ENCODE peak calls at places on chromosome 1, in ten cellular contexts. G, L, V, U, C, B, O, I, Q and J are unnamed samples.

GRCh38 chr1:214414691-214415090 is 133.7 kb downstream of the SMYD2 start:
- DNase-seq in I (no peak), U (no peak), L (no peak), O (no peak), V (no peak), Q (no peak), G (no peak), C (no peak), B (no peak), J (no peak)

GRCh38 chr1:221169447-221169889 is 290.2 kb downstream of the HLX start:
- DNase-seq in O (no peak), V (peak; percentile 22), Q (no peak), L (no peak), I (no peak), B (no peak), U (no peak), C (peak; percentile 74), G (no peak), J (no peak)

GRCh38 chr1:163211667-163212066 is 9.0 kb upstream of the RGS5 start:
- DNase-seq in C (no peak), I (no peak), V (no peak), L (no peak), G (no peak), U (no peak), B (no peak), Q (no peak), O (no peak), J (no peak)

GRCh38 chr1:84297546-84298244 is 3.8 kb upstream of the SAMD13 start:
- DNase-seq in L (no peak), Q (no peak), G (no peak), C (no peak), B (no peak), V (no peak), I (no peak), U (no peak), O (no peak), J (no peak)

GRCh38 chr1:67680486-67680885 is 4.5 kb upstream of the GADD45A start:
- DNase-seq in U (no peak), B (no peak), I (no peak), Q (no peak), C (no peak), V (peak; percentile 45), L (no peak), G (no peak), O (no peak), J (no peak)

GRCh38 chr1:184755226-184756065 is 788 bp upstream of the EDEM3 start:
- DNase-seq in V (peak; percentile 52), B (no peak), U (no peak), L (no peak), C (peak; percentile 28), G (no peak), I (peak; percentile 11), Q (no peak), O (peak; percentile 27), J (no peak)

GRCh38 chr1:25197235-25197930 is 34.9 kb downstream of the SYF2 start:
- DNase-seq in G (peak; percentile 81), U (peak; percentile 55), L (no peak), O (no peak), V (no peak), B (no peak), C (no peak), I (no peak), Q (no peak), J (no peak)

GRCh38 chr1:44609412-44609767 is 64.9 kb downstream of the TMEM53 start:
- DNase-seq in Q (peak; percentile 68), G (peak; percentile 77), C (peak; percentile 45), V (peak; percentile 53), I (no peak), B (no peak), O (peak; percentile 89), L (peak; percentile 9), U (peak; percentile 51), J (peak; percentile 57)

DNA sequence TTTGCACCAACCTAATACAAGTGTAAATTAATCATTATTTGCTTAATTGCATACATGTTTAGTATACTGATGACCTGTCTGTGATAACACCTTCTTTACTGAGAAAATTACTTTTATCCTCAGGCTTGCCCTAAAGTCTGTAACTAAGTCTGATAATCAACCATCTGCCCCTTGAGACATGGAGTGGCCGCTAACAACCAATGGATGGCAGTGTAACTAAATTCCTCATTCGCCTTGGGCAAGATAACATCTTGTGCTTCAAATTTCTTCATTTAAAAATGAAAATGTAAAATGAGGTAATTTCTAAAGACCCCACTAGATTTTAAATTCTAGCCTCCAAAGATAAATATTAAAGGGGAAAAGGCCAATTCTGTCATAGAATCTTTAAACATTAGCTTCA is 85.1 kb downstream of the ENAH start:
- DNase-seq in B (no peak), G (no peak), I (no peak), V (no peak), U (no peak), Q (no peak), L (no peak), C (no peak), O (no peak), J (no peak)
- TF ChIP-seq CTCF in B (no peak), G (peak; percentile 9), I (no peak), V (no peak), U (no peak), Q (peak; percentile 55), L (no peak), C (peak; percentile 6), O (no peak), J (peak; percentile 25)

GRCh38 chr1:164774413-164774812 is 215.4 kb downstream of the PBX1 start:
- DNase-seq in U (no peak), V (no peak), I (no peak), L (no peak), Q (no peak), B (no peak), C (no peak), O (no peak), G (no peak), J (no peak)
- TF ChIP-seq CTCF in U (no peak), V (no peak), I (no peak), L (no peak), Q (peak; percentile 21), B (no peak), C (peak; percentile 6), O (no peak), G (no peak), J (no peak)

GRCh38 chr1:40625076-40625475 is 40.4 kb downstream of the RIMS3 start:
- DNase-seq in G (no peak), V (peak; percentile 45), I (no peak), B (no peak), O (peak; percentile 66), Q (peak; percentile 38), U (peak; percentile 76), C (no peak), L (no peak), J (no peak)
- TF ChIP-seq CTCF in G (no peak), V (peak; percentile 60), I (no peak), B (no peak), O (peak; percentile 22), Q (peak; percentile 29), U (peak; percentile 29), C (peak; percentile 26), L (no peak), J (no peak)

GRCh38 chr1:233362743-233363142 is 35.2 kb downstream of the MAP3K21 start:
- DNase-seq in I (no peak), U (no peak), Q (no peak), O (no peak), L (no peak), C (no peak), V (no peak), B (no peak), G (no peak), J (no peak)
- TF ChIP-seq CTCF in I (no peak), U (no peak), Q (no peak), O (no peak), L (no peak), C (no peak), V (no peak), B (no peak), G (no peak), J (no peak)

GRCh38 chr1:156464335-156464734 is 36.2 kb downstream of the MEF2D start:
- DNase-seq in O (no peak), Q (no peak), C (no peak), V (no peak), B (no peak), I (peak; percentile 32), G (no peak), U (peak; percentile 26), L (no peak), J (no peak)

GRCh38 chr1:156463874-156464273 is 36.7 kb downstream of the MEF2D start:
- DNase-seq in L (no peak), U (peak; percentile 40), O (no peak), B (no peak), C (no peak), V (no peak), G (no peak), Q (no peak), I (peak; percentile 45), J (no peak)

GRCh38 chr1:156464825-156465452 is 35.6 kb downstream of the MEF2D start:
- DNase-seq in V (no peak), L (no peak), C (no peak), O (no peak), B (no peak), Q (no peak), G (no peak), U (peak; percentile 20), I (no peak), J (no peak)

GRCh38 chr1:156467385-156467784 is 33.2 kb downstream of the MEF2D start:
- DNase-seq in L (no peak), U (peak; percentile 20), G (no peak), I (no peak), Q (no peak), B (no peak), O (no peak), V (no peak), C (no peak), J (no peak)

DNA sequence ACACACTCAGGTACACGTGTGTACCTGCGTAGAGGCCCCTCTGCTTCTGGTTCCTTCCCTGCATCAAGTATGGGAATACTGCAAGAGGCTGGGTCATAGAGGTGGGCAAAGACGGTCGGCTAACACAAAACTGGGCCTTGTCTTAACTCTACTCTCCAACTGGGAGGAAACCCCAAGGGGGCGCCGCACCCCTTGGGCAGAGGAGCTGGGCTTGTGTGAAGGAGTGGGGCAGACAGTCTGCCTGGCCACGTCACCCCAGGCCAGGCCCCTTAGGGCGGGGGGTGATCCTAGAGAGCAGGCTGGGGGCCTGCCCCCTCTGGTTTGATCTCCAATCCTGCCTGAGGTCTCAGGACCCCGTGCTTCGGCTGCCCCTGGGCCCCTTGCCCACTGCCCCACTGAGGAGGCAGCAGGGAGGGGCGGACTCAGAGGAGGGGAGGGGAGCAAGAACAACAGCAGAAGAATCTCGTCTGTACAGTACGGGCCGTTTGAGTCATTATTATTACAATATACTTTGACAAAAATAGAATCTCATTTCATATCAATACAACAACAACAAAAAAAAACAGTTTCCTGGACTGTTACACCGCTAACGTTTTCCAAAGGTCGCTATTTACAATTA is 34.7 kb downstream of the MEF2D start:
- DNase-seq in L (no peak), U (peak; percentile 31), G (no peak), C (no peak), B (no peak), Q (no peak), O (no peak), V (no peak), I (no peak), J (no peak)
- TF ChIP-seq CTCF in L (no peak), U (no peak), G (no peak), C (peak; percentile 15), B (no peak), Q (peak; percentile 30), O (no peak), V (peak; percentile 12), I (no peak), J (no peak)